ENCODE peak calls at places on chromosomes 12 and 14, in ten cellular contexts. F is stomach, L is cardiac fibroblast, D is fibroblast of lung, P is AG10803, K is SK-N-SH, X is IMR-90, C is GM23338, V is choroid plexus epithelial cell, W is neural progenitor cell. H is an unnamed sample.

GRCh38 chr12:93115198-93115601 is 186.1 kb upstream of the EEA1 start:
- DNase-seq in F (no peak), L (peak), D (peak), P (peak), K (peak), X (no peak), C (no peak), V (no peak), W (no peak), H (no peak)

GRCh38 chr14:90620540-90621204 is 195.6 kb downstream of the TTC7B start:
- DNase-seq in F (no peak), L (no peak), D (no peak), P (no peak), K (no peak), X (no peak), C (no peak), V (no peak), W (no peak), H (no peak)

GRCh38 chr14:23093993-23094665 is 807 bp downstream of the ACIN1 start:
- DNase-seq in F (no peak), L (no peak), D (no peak), P (no peak), K (peak), X (no peak), C (peak), V (peak), W (no peak), H (peak)

GRCh38 chr12:114690267-114691135 is 6.5 kb upstream of the TBX3 start:
- DNase-seq in F (no peak), L (no peak), D (no peak), P (no peak), K (peak), X (no peak), C (peak), V (no peak), W (no peak), H (no peak)

GRCh38 chr14:100589071-100589759 is 2.0 kb upstream of the BEGAIN start:
- DNase-seq in F (no peak), L (no peak), D (no peak), P (no peak), K (peak), X (no peak), C (peak), V (no peak), W (peak), H (peak)

GRCh38 chr14:100440207-100440631 is 117.1 kb downstream of the SLC25A47 start:
- DNase-seq in F (peak), L (peak), D (peak), P (peak), K (peak), X (peak), C (peak), V (peak), W (peak), H (peak)

GRCh38 chr12:10855807-10856206 is 6.5 kb upstream of the PRR4 start:
- DNase-seq in F (no peak), L (no peak), D (no peak), P (no peak), K (no peak), X (no peak), C (no peak), V (no peak), W (no peak), H (no peak)

GRCh38 chr14:68955164-68955921 is 23.8 kb downstream of the ACTN1 start:
- DNase-seq in F (no peak), L (no peak), D (no peak), P (peak), K (no peak), X (peak), C (no peak), V (peak), W (no peak), H (peak)

GRCh38 chr12:66197413-66198055 is 8.5 kb downstream of the IRAK3 start:
- DNase-seq in F (no peak), L (peak), D (peak), P (no peak), K (no peak), X (peak), C (no peak), V (peak), W (no peak), H (no peak)

GRCh38 chr12:10331642-10332239 is 24.1 kb downstream of the KLRD1 start:
- DNase-seq in F (no peak), L (peak), D (peak), P (peak), K (peak), X (peak), C (peak), V (peak), W (peak), H (no peak)

GRCh38 chr14:58697927-58698641 is 60.3 kb downstream of the DACT1 start:
- DNase-seq in F (no peak), L (no peak), D (no peak), P (no peak), K (no peak), X (no peak), C (no peak), V (no peak), W (no peak), H (no peak)

GRCh38 chr14:76948213-76948947 is 80.1 kb downstream of the IRF2BPL start:
- DNase-seq in F (peak), L (no peak), D (no peak), P (no peak), K (no peak), X (no peak), C (no peak), V (no peak), W (no peak), H (no peak)

GRCh38 chr14:34203271-34203722 is 252.4 kb upstream of the EGLN3 start:
- DNase-seq in F (no peak), L (no peak), D (no peak), P (peak), K (no peak), X (no peak), C (no peak), V (no peak), W (no peak), H (no peak)

GRCh38 chr12:94089891-94090290 is 58.5 kb upstream of the PLXNC1 start:
- DNase-seq in F (no peak), L (peak), D (peak), P (peak), K (no peak), X (peak), C (no peak), V (peak), W (no peak), H (no peak)

GRCh38 chr14:61561144-61561543 is 134.2 kb upstream of the HIF1A start:
- DNase-seq in F (no peak), L (peak), D (peak), P (peak), K (peak), X (peak), C (peak), V (peak), W (peak), H (no peak)

GRCh38 chr14:35398095-35398584 is 6.4 kb downstream of the NFKBIA start:
- DNase-seq in F (no peak), L (no peak), D (no peak), P (no peak), K (no peak), X (no peak), C (no peak), V (no peak), W (no peak), H (no peak)

GRCh38 chr12:53096089-53096741 is 1.3 kb upstream of the IGFBP6 start:
- DNase-seq in F (peak), L (peak), D (peak), P (peak), K (no peak), X (peak), C (peak), V (peak), W (peak), H (peak)

GRCh38 chr14:77638738-77639137 is 22.3 kb upstream of the SPTLC2 start:
- DNase-seq in F (no peak), L (peak), D (peak), P (peak), K (no peak), X (peak), C (no peak), V (peak), W (no peak), H (no peak)

GRCh38 chr14:45252356-45253069 is 489 bp downstream of the MIS18BP1 start:
- DNase-seq in F (no peak), L (peak), D (no peak), P (no peak), K (peak), X (peak), C (peak), V (no peak), W (peak), H (no peak)

GRCh38 chr14:65403231-65403630 is 9.3 kb upstream of the FUT8 start:
- DNase-seq in F (no peak), L (peak), D (peak), P (peak), K (no peak), X (no peak), C (no peak), V (peak), W (no peak), H (no peak)

GRCh38 chr12:104515899-104516298 is 59.2 kb downstream of the CHST11 start:
- DNase-seq in F (no peak), L (no peak), D (no peak), P (no peak), K (no peak), X (no peak), C (no peak), V (no peak), W (no peak), H (no peak)

GRCh38 chr12:115001538-115001937 is 317.6 kb upstream of the TBX3 start:
- DNase-seq in F (no peak), L (no peak), D (no peak), P (no peak), K (no peak), X (no peak), C (no peak), V (peak), W (no peak), H (no peak)

GRCh38 chr14:57732886-57733285 is 133.0 kb downstream of the SLC35F4 start:
- DNase-seq in F (peak), L (peak), D (peak), P (peak), K (no peak), X (no peak), C (no peak), V (peak), W (no peak), H (no peak)

GRCh38 chr14:92258934-92259333 is 64.0 kb upstream of the SLC24A4 start:
- DNase-seq in F (no peak), L (no peak), D (no peak), P (no peak), K (no peak), X (no peak), C (no peak), V (no peak), W (no peak), H (no peak)

GRCh38 chr12:77893918-77894317 is 63.2 kb downstream of the NAV3 start:
- DNase-seq in F (peak), L (peak), D (peak), P (no peak), K (no peak), X (peak), C (peak), V (peak), W (no peak), H (no peak)

GRCh38 chr12:111434680-111435338 is 29.1 kb downstream of the SH2B3 start:
- DNase-seq in F (no peak), L (peak), D (peak), P (peak), K (no peak), X (peak), C (peak), V (peak), W (no peak), H (peak)

GRCh38 chr12:106508966-106509365 is 73.8 kb upstream of the RFX4 start:
- DNase-seq in F (no peak), L (no peak), D (no peak), P (peak), K (no peak), X (peak), C (no peak), V (no peak), W (no peak), H (no peak)

GRCh38 chr14:30355431-30355913 is 203.5 kb upstream of the G2E3 start:
- DNase-seq in F (no peak), L (peak), D (peak), P (no peak), K (no peak), X (no peak), C (no peak), V (peak), W (no peak), H (no peak)

GRCh38 chr12:868722-869121 is 80.8 kb downstream of the RAD52 start:
- DNase-seq in F (no peak), L (no peak), D (no peak), P (no peak), K (peak), X (no peak), C (peak), V (no peak), W (peak), H (no peak)

GRCh38 chr12:116559330-116560080 is at the start of gene MAP1LC3B2:
- DNase-seq in F (peak), L (peak), D (peak), P (peak), K (no peak), X (peak), C (peak), V (peak), W (peak), H (peak)

GRCh38 chr12:75208851-75209781 is 523 bp downstream of the KCNC2 start:
- DNase-seq in F (no peak), L (peak), D (peak), P (peak), K (peak), X (peak), C (peak), V (peak), W (peak), H (no peak)

GRCh38 chr12:104986022-104986941 is at the start of gene NOPCHAP1:
- DNase-seq in F (peak), L (peak), D (peak), P (peak), K (peak), X (peak), C (peak), V (peak), W (peak), H (peak)

GRCh38 chr12:11673666-11674464 is 24.4 kb downstream of the ETV6 start:
- DNase-seq in F (no peak), L (peak), D (no peak), P (peak), K (no peak), X (peak), C (no peak), V (no peak), W (no peak), H (no peak)

GRCh38 chr14:58572092-58572853 is 65.5 kb upstream of the DACT1 start:
- DNase-seq in F (no peak), L (peak), D (peak), P (peak), K (no peak), X (peak), C (no peak), V (peak), W (peak), H (no peak)

GRCh38 chr12:4353785-4354208 is 25.7 kb downstream of the FGF23 start:
- DNase-seq in F (no peak), L (peak), D (peak), P (no peak), K (peak), X (no peak), C (peak), V (peak), W (peak), H (no peak)

GRCh38 chr14:75660238-75660629 is 442 bp downstream of the ERG28 start:
- DNase-seq in F (no peak), L (no peak), D (no peak), P (no peak), K (no peak), X (no peak), C (no peak), V (no peak), W (no peak), H (no peak)

GRCh38 chr12:110741795-110742717 is 635 bp downstream of the PPP1CC start:
- DNase-seq in F (peak), L (peak), D (peak), P (no peak), K (peak), X (peak), C (peak), V (peak), W (peak), H (no peak)

GRCh38 chr14:80388980-80389711 is 177.8 kb upstream of the DIO2 start:
- DNase-seq in F (no peak), L (peak), D (peak), P (peak), K (no peak), X (peak), C (no peak), V (peak), W (no peak), H (no peak)

GRCh38 chr14:24172261-24172860 is 481 bp downstream of the REC8 start:
- DNase-seq in F (no peak), L (no peak), D (no peak), P (no peak), K (peak), X (no peak), C (peak), V (no peak), W (peak), H (no peak)

GRCh38 chr14:24172871-24173281 is 996 bp downstream of the REC8 start:
- DNase-seq in F (no peak), L (no peak), D (no peak), P (no peak), K (peak), X (no peak), C (no peak), V (no peak), W (peak), H (no peak)

GRCh38 chr14:24167527-24168114 is 4.3 kb upstream of the REC8 start:
- DNase-seq in F (no peak), L (no peak), D (no peak), P (no peak), K (no peak), X (no peak), C (no peak), V (no peak), W (no peak), H (no peak)

GRCh38 chr14:24176599-24176998 is 4.7 kb downstream of the REC8 start:
- DNase-seq in F (no peak), L (no peak), D (no peak), P (no peak), K (no peak), X (no peak), C (no peak), V (no peak), W (no peak), H (no peak)

GRCh38 chr14:24171422-24172260 is at the start of gene REC8:
- DNase-seq in F (peak), L (peak), D (peak), P (no peak), K (peak), X (no peak), C (peak), V (peak), W (peak), H (no peak)
- H3K4me3 ChIP-seq in F (peak), L (peak), D (peak), P (no peak), K (peak), X (no peak), C (peak), V (peak), W (peak), H (no peak)

DNA sequence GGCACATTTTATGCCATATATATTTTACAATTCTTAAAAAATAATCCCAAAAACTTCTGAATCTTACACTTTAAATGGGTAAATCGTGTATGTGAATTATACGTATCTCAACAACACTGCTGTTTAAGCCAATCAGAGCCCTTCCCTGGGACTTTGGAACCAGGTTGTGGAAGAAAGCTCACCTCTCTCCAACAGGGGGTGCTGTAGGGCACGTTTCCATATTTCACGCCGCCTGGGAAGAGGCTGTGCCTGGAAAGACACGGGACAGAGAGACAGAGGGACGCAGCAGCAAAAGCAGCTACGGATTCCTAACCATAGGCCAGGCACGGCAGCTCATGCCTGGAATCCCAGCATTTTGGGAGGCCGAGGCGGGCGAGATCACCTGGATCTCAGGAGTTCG is 29.4 kb upstream of the FBRSL1 start:
- DNase-seq in F (no peak), L (no peak), D (no peak), P (no peak), K (no peak), X (no peak), C (peak), V (peak), W (no peak), H (no peak)
- TF ChIP-seq CTCF in F (no peak), L (peak), D (peak), P (peak), K (peak), X (peak), C (peak), V (peak), W (peak), H (no peak)

DNA sequence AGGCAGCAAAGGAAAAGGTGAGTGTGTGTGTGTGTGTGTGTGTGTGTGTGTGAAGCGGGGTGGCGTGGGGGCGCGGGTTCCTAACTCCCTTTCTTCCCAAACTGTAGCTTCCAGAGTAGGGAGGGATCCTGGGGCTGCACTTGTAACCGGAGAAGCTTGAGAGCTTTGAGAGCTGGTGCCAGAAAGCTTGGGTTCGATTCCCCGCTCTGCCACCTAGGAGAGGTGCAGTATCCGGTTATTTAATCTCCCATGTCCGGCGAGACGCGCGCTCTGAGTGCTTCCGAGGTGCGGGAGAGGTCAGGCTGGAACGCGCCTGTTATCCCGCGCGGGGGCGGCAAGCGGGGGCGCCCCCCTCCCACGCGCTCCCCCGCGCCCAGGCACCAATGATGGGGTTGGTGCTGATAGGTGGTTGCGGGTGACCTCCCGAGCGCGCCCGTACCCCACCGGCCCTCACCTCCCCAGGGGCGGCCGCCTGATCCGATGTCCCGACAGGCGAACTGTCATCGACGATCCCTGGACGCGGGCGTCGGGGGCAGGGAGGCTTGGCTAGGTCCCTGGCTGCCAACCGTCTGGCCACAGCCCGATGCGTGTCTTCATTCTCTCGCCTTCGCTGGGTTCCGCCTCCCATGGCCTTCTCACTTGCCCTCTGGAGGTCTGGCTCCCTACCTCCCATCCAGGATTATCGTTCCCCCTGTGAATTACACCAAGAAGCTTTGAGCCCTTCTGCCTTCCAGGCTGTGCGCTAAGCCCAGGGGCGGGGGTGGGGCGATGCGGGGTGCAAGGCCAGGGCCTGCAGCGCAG is 7.4 kb upstream of the RACGAP1 start:
- DNase-seq in F (peak), L (no peak), D (no peak), P (no peak), K (peak), X (no peak), C (peak), V (no peak), W (peak), H (no peak)
- H3K4me3 ChIP-seq in F (peak), L (peak), D (no peak), P (peak), K (no peak), X (no peak), C (peak), V (peak), W (peak), H (no peak)

GRCh38 chr12:80624986-80625530 is 82.4 kb upstream of the MYF6 start:
- DNase-seq in F (no peak), L (no peak), D (no peak), P (no peak), K (no peak), X (no peak), C (no peak), V (no peak), W (no peak), H (no peak)

GRCh38 chr12:80620281-80620680 is 87.2 kb upstream of the MYF6 start:
- DNase-seq in F (no peak), L (no peak), D (no peak), P (no peak), K (no peak), X (no peak), C (no peak), V (no peak), W (no peak), H (no peak)

GRCh38 chr12:80625901-80626300 is 81.5 kb upstream of the MYF6 start:
- DNase-seq in F (no peak), L (no peak), D (no peak), P (peak), K (no peak), X (no peak), C (no peak), V (no peak), W (no peak), H (no peak)

GRCh38 chr12:80617733-80618132 is 89.7 kb upstream of the MYF6 start:
- DNase-seq in F (no peak), L (no peak), D (no peak), P (no peak), K (no peak), X (no peak), C (peak), V (no peak), W (no peak), H (no peak)

DNA sequence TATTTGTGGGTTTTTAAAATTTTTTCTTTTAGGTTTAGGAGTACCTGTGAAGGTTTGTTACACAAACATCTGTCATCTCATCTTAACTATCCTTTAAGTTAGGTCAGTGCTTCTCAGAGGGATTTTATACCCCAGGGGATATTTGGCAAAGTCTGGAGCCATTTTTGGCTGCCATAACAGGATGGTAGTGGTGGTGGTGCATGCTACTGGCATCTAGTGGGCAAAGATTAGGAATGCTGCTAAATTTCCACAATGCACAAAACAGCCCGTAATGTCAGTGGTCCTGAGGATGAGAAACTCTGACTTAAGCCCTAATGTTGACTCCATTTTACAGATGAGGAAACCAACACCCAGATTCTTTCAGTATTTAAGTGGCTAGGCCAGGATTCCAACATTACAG is 85.2 kb upstream of the MYF6 start:
- DNase-seq in F (no peak), L (no peak), D (peak), P (peak), K (no peak), X (no peak), C (peak), V (peak), W (peak), H (no peak)
- TF ChIP-seq CTCF in F (no peak), L (peak), D (peak), P (peak), K (peak), X (peak), C (peak), V (peak), W (peak), H (no peak)

H was measured in lower leg skin.